ENCODE peak calls at places on chromosomes 2 and 18, in seven cellular contexts. U is SK-N-SH, R is GM12878, K is HCT116, T is K562, O is HepG2, C is H1. Z is an unnamed sample.

GRCh38 chr2:239269173-239269865 is 131.5 kb downstream of the HDAC4 start:
- DNase-seq in U (no peak), R (no peak), K (no peak), T (no peak), O (no peak), C (no peak), Z (peak; percentile 59)

GRCh38 chr2:16005389-16005788 is 65.0 kb downstream of the MYCN start:
- DNase-seq in U (no peak), R (no peak), K (no peak), T (no peak), O (no peak), C (no peak), Z (no peak)

GRCh38 chr18:8705941-8706544 is 687 bp downstream of the MTCL1 start:
- DNase-seq in U (peak; percentile 72), R (no peak), K (no peak), T (no peak), O (no peak), C (peak; percentile 62), Z (peak; percentile 29)

GRCh38 chr2:72144746-72145657 is 2.7 kb downstream of the CYP26B1 start:
- DNase-seq in U (peak; percentile 69), R (no peak), K (peak; percentile 58), T (no peak), O (peak; percentile 24), C (peak; percentile 92), Z (peak; percentile 64)

GRCh38 chr2:177747384-177747783 is 325.2 kb downstream of the PDE11A start:
- DNase-seq in U (no peak), R (no peak), K (no peak), T (no peak), O (no peak), C (no peak), Z (no peak)

GRCh38 chr2:233974530-233975071 is 57.4 kb downstream of the TRPM8 start:
- DNase-seq in U (peak; percentile 32), R (no peak), K (peak; percentile 98), T (no peak), O (peak; percentile 76), C (no peak), Z (no peak)

GRCh38 chr2:131493199-131494018 is 1.2 kb upstream of the MZT2A start:
- DNase-seq in U (no peak), R (no peak), K (no peak), T (no peak), O (peak; percentile 29), C (no peak), Z (no peak)

GRCh38 chr2:27126252-27126710 is 2.7 kb downstream of the ABHD1 start:
- DNase-seq in U (no peak), R (no peak), K (no peak), T (no peak), O (peak; percentile 46), C (no peak), Z (no peak)

GRCh38 chr2:173448938-173449471 is 94.3 kb downstream of the CDCA7 start:
- DNase-seq in U (peak; percentile 77), R (peak; percentile 34), K (peak; percentile 85), T (peak; percentile 68), O (peak; percentile 87), C (peak; percentile 93), Z (peak; percentile 35)

GRCh38 chr2:241412144-241412543 is 56.1 kb downstream of the FARP2 start:
- DNase-seq in U (no peak), R (no peak), K (peak; percentile 16), T (peak; percentile 25), O (no peak), C (no peak), Z (no peak)

GRCh38 chr2:76448956-76449355 is 738.2 kb upstream of the GCFC2 start:
- DNase-seq in U (no peak), R (no peak), K (no peak), T (no peak), O (no peak), C (no peak), Z (peak; percentile 5)

GRCh38 chr2:233059797-233060499 is at the start of gene INPP5D:
- DNase-seq in U (no peak), R (no peak), K (no peak), T (peak; percentile 25), O (peak; percentile 59), C (no peak), Z (no peak)

GRCh38 chr2:51723716-51724115 is 691.8 kb upstream of the NRXN1 start:
- DNase-seq in U (no peak), R (no peak), K (no peak), T (no peak), O (no peak), C (no peak), Z (no peak)

GRCh38 chr2:221350621-221351020 is 221.5 kb downstream of the EPHA4 start:
- DNase-seq in U (no peak), R (no peak), K (no peak), T (no peak), O (no peak), C (no peak), Z (no peak)

GRCh38 chr2:104826016-104826415 is 27.9 kb upstream of the POU3F3 start:
- DNase-seq in U (no peak), R (no peak), K (no peak), T (no peak), O (no peak), C (no peak), Z (no peak)
- TF ChIP-seq JUND in U (no peak), R (no peak), K (no peak), T (no peak), O (no peak), C (no peak), Z (no peak)

DNA sequence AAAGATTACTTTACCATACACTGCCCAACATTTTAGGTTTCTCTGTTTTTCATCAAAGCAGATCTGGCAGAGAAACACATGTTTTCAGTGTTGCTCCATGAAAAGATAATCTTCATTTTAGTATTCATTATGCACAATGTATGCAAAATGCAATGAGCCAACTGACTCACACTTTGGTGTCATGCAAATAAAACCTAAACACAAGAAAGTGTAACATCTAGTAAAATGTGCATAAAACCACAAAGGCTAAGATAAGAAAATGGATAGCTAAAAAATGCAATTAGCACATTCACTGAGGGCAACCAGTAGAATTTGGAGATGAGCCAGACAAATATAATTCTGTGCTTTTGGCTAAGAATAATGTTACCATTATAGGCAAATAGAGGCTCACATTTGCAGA is 203.5 kb upstream of the UBE2E3 start:
- DNase-seq in U (no peak), R (no peak), K (no peak), T (no peak), O (no peak), C (no peak), Z (no peak)
- TF ChIP-seq JUND in U (no peak), R (no peak), K (no peak), T (no peak), O (no peak), C (no peak), Z (no peak)

GRCh38 chr2:219289537-219290361 is 10.6 kb downstream of the DNAJB2 start:
- DNase-seq in U (no peak), R (no peak), K (no peak), T (peak; percentile 24), O (no peak), C (no peak), Z (no peak)
- TF ChIP-seq JUND in U (no peak), R (no peak), K (no peak), T (no peak), O (no peak), C (no peak), Z (no peak)

DNA sequence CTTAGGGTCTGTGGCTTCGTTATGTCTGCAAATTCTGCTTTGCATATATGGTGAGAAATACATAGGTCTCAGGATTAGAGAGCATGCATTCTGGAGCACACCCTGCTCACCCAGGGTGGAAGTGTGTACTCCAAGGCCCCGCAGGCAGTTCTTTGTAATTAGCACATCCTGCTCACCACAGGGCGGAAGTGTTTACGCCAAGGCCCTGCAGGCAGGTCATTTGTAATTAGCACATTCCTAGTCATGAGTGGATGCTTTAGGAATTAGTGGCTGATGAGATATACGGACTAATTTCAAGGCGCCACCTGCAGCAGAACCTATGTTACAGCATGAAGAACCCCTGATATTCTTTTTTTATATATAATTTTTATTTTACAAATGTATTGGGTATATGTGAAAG is 4.2 kb downstream of the ALLC start:
- DNase-seq in U (no peak), R (no peak), K (peak; percentile 21), T (no peak), O (no peak), C (no peak), Z (peak; percentile 35)
- TF ChIP-seq JUND in U (no peak), R (no peak), K (peak; percentile 26), T (no peak), O (no peak), C (peak; percentile 58), Z (peak; percentile 23)